ENCODE peak calls at places on chromosomes 11 and 22, in five cellular contexts. B is cardiac muscle cell, A is left lung, S is left ventricle myocardium inferior, W is mucosa of descending colon. J is an unnamed sample.

GRCh38 chr11:35764414-35764813 is 101.8 kb downstream of the TRIM44 start:
- DNase-seq in W (no peak), A (no peak), S (no peak), B (no peak), J (no peak)

GRCh38 chr22:49994361-49995058 is 18.1 kb downstream of the IL17REL start:
- DNase-seq in A (no peak), S (no peak), W (no peak), B (no peak), J (no peak)

GRCh38 chr11:46979358-46979757 is 42.8 kb downstream of the CSTPP1 start:
- DNase-seq in A (no peak), B (no peak), W (no peak), S (no peak), J (no peak)

GRCh38 chr11:62508336-62509058 is 38.1 kb downstream of the AHNAK start:
- DNase-seq in W (peak), A (peak), S (peak), B (peak), J (no peak)

GRCh38 chr11:13831707-13832106 is 130.8 kb upstream of the SPON1 start:
- DNase-seq in S (no peak), A (no peak), B (no peak), W (no peak), J (no peak)

GRCh38 chr11:15826826-15827225 is 529.5 kb downstream of the SOX6 start:
- DNase-seq in A (peak), W (no peak), B (peak), S (peak), J (no peak)

GRCh38 chr22:19783531-19784395 is 23.2 kb downstream of the TBX1 start:
- DNase-seq in A (no peak), S (no peak), B (no peak), W (no peak), J (no peak)

GRCh38 chr22:43876866-43877509 is 14.7 kb upstream of the SULT4A1 start:
- DNase-seq in B (no peak), S (no peak), W (peak), A (peak), J (no peak)

GRCh38 chr11:67381244-67381972 is 8.0 kb upstream of the CLCF1 start:
- DNase-seq in B (no peak), A (no peak), W (no peak), S (no peak), J (no peak)

GRCh38 chr11:67366546-67366945 is 6.9 kb downstream of the CLCF1 start:
- DNase-seq in S (no peak), A (no peak), W (no peak), B (peak), J (no peak)

GRCh38 chr11:60858731-60859464 is 3.1 kb upstream of the PTGDR2 start:
- DNase-seq in S (no peak), B (no peak), A (peak), W (no peak), J (no peak)

GRCh38 chr11:130427581-130428211 is 713 bp downstream of the ADAMTS8 start:
- DNase-seq in S (peak), W (no peak), B (no peak), A (no peak), J (no peak)

GRCh38 chr22:38863531-38864131 is 8.4 kb downstream of the CBX6 start:
- DNase-seq in S (no peak), W (no peak), A (no peak), B (no peak), J (no peak)

GRCh38 chr22:19937616-19938473 is 3.7 kb upstream of the COMT start:
- DNase-seq in W (no peak), B (peak), S (no peak), A (peak), J (no peak)

GRCh38 chr11:28860898-28861297 is 752.7 kb downstream of the METTL15 start:
- DNase-seq in A (no peak), B (peak), W (no peak), S (no peak), J (no peak)

GRCh38 chr11:58922475-58922874 is 16.8 kb upstream of the GLYATL1 start:
- DNase-seq in A (no peak), B (no peak), S (no peak), W (no peak), J (no peak)

GRCh38 chr11:58924230-58924629 is 15.1 kb upstream of the GLYATL1 start:
- DNase-seq in B (no peak), S (no peak), W (no peak), A (no peak), J (no peak)

GRCh38 chr11:58921778-58922390 is 17.4 kb upstream of the GLYATL1 start:
- DNase-seq in B (no peak), A (no peak), S (no peak), W (no peak), J (no peak)

GRCh38 chr11:58926251-58926650 is 13.0 kb upstream of the GLYATL1 start:
- DNase-seq in S (no peak), B (no peak), W (no peak), A (no peak), J (no peak)

DNA sequence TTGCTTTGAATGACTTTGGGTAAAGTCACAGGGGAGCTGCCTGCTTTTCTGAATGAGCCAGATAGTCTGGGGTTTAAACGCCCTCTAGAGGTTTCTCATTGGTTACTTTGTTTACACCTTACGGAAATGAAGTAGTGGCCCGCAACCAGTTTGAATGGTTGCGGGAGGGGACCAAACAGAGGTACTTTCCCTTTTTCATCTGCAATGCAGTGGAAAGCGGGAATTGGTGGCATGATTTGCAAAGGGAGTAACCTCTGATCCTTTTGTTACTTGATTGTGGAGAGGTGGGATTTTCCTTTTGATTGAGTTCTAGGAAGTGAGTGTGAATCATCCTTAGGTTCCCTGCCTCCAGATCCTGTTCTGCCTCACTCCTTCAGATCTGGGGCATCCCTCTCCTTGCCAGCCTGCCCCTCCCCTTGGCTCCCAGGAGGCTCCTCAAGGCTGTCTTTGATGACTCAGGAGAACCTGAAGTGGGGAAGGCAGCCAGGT is 15.9 kb upstream of the GLYATL1 start:
- DNase-seq in B (peak), W (no peak), S (no peak), A (no peak), J (peak)
- H3K4me3 ChIP-seq in B (no peak), W (no peak), S (no peak), A (no peak), J (no peak)

GRCh38 chr22:46994265-46994664 is 231.8 kb downstream of the TBC1D22A start:
- DNase-seq in B (no peak), W (no peak), A (no peak), S (no peak), J (no peak)
- H3K4me3 ChIP-seq in B (no peak), W (no peak), A (no peak), S (no peak), J (no peak)

GRCh38 chr11:27161071-27161470 is 120.5 kb downstream of the BBOX1 start:
- DNase-seq in A (no peak), B (no peak), W (no peak), S (no peak), J (no peak)
- H3K4me3 ChIP-seq in A (no peak), B (no peak), W (no peak), S (no peak), J (no peak)

GRCh38 chr11:208917-209260 is 1.4 kb downstream of the RIC8A start:
- DNase-seq in W (peak), B (no peak), A (peak), S (no peak), J (no peak)

GRCh38 chr11:210803-211180 is 3.3 kb downstream of the RIC8A start:
- DNase-seq in W (peak), S (no peak), A (no peak), B (no peak), J (no peak)

GRCh38 chr11:209275-210121 is 2.0 kb downstream of the RIC8A start:
- DNase-seq in B (no peak), W (peak), A (no peak), S (no peak), J (no peak)

GRCh38 chr11:211295-211694 is 3.8 kb downstream of the RIC8A start:
- DNase-seq in W (no peak), A (no peak), B (no peak), S (no peak), J (no peak)

DNA sequence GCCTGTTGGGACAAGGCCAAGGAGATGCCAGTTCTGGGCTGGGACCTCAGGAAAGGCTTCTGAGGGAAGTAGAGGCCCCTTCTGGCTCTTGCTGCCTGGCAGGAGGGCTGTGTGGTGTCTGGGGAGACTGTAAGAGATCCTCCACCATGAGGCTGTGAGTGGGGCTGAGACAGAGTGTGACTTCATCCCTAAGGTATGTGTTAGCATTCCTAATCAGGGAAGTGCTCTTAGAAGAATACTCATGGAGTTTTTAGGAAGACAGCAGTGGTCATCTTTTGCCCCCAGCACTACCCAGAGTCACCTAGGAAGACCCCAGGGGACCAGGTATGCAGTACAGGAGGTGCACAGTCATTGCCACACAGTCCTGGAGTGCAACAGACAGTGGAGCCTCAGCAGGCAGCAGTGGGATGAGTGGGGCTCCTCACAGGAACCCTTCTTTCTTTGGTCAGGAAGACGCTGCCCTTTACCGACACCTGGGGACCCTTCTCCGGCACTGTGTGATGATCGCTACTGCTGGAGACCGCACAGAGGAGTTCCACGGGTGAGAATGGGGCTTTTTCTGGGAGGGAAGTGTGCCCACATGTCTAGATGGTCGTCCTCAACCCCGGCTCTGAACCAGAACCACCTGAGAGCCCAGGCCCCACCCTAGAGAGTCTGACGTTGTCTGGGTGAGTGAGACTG is 2.8 kb downstream of the RIC8A start:
- DNase-seq in B (peak), W (no peak), A (no peak), S (no peak), J (no peak)
- H3K4me3 ChIP-seq in B (no peak), W (no peak), A (no peak), S (peak), J (no peak)

DNA sequence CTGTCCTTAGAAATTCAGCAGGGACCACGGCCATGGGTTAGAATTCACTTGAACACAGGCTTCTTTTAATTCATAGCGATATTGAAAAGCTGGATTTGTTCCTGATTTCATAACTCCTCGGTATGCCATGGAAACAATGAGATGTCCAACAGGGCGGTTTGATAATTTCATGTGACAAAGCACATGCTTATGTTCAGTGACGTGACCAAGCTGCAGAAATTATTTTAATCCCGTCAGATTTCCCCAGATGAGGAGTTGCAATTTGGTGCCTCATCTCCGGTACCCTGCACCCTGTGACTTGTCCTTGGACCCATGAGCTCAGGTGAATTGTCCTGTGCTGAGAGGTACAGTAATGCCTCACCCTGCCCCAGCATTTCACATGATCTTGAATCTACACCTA is 81.7 kb downstream of the C11orf91 start:
- DNase-seq in B (no peak), A (no peak), W (no peak), S (no peak), J (no peak)
- H3K4me3 ChIP-seq in B (no peak), A (no peak), W (no peak), S (no peak), J (no peak)

GRCh38 chr11:127002669-127003259 is 2.2 kb upstream of the KIRREL3 start:
- DNase-seq in B (no peak), W (no peak), A (no peak), S (no peak), J (no peak)
- H3K4me3 ChIP-seq in B (peak), W (no peak), A (no peak), S (peak), J (no peak)

DNA sequence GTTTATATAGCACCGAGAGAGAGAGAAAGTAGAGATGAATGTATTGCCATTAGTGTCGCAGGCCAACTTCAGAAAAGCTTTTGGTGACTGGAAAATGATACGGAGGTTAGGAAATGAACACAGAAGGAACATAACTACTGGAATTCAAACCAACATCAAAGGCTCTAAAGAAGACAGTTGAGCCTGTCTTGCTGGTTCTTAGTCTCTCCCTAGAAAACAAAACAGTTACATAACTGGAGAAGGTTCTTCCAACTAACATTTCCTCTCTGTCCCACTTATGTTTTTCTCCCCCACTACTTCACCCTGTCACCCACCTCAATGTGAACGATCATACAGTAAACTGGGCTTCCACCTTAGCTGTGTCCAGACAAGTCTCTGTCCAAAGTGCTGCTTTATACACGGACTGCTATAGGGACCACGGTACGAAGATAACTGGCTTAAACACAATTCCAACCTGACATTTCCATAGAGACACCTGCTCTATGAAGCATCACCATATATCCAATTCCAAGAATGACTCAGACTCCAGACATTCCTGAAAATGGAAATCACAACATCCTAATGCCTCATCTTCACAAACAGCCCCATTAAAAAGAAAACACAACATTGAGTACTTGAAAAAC is 85.2 kb upstream of the ARHGAP32 start:
- DNase-seq in A (no peak), B (no peak), W (no peak), S (no peak), J (no peak)
- H3K4me3 ChIP-seq in A (no peak), B (no peak), W (no peak), S (no peak), J (no peak)

DNA sequence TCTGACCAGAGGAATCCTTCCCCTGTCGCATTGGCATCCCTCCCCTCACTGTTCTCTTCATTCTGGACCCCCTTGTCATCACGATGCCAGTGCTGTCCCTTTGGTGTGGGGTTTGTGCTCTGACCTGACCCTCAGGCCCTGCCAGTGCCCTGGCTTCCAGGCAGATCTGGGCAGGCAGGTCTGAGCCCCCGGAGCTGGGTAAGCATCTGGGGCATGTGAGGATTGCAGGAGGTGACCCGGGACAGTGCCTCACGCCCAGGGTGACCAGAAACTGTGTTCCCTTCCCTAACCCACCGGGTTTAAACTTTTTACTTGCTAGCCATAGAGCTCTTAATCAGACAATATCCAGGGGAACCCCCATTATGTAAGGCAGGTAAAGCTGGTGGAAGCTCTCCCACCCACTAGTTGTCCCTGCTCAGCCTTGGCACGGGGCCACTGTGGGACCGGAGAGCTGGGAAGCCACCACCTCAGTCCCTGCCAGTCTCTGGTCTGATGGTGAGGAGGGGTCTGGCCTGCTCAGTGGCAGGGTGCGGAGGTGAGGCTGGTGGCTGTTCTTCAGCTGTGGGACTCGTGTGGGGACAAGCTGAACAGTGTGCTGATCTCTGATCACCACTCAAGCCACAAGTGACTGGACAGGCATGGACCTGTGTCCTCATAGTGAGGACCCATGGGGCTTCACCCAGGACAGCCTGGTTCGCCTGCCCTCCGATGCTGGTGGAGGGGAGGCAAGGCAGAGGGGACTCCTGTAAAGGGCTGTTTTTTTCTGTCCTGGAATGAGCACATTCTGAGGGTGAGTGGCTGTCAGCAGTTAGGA is 38.0 kb downstream of the BCR start:
- DNase-seq in A (no peak), W (no peak), S (peak), B (no peak), J (peak)
- H3K4me3 ChIP-seq in A (no peak), W (no peak), S (no peak), B (no peak), J (peak)

GRCh38 chr11:72585762-72586590 is 88.2 kb downstream of the PDE2A start:
- DNase-seq in A (peak), S (peak), W (peak), B (peak), J (peak)

GRCh38 chr11:72584933-72585597 is 89.2 kb downstream of the PDE2A start:
- DNase-seq in B (no peak), A (no peak), S (no peak), W (no peak), J (no peak)

GRCh38 chr11:72583177-72583553 is 91.1 kb downstream of the PDE2A start:
- DNase-seq in S (no peak), A (peak), B (no peak), W (no peak), J (no peak)

GRCh38 chr11:72583616-72584292 is 90.5 kb downstream of the PDE2A start:
- DNase-seq in W (no peak), S (no peak), B (no peak), A (peak), J (no peak)

GRCh38 chr11:72584293-72584921 is 89.8 kb downstream of the PDE2A start:
- DNase-seq in W (peak), B (peak), A (peak), S (peak), J (peak)
- H3K4me3 ChIP-seq in W (no peak), B (peak), A (no peak), S (peak), J (peak)